ENCODE peak calls at places on chromosomes 16 and 17, in nine cellular contexts. O is HS-5, N is DND-41, P is hypothalamus, U is activated T-helper 1 cell treated with Interleukin-2 at 50 U/mL for 16 hours, T is PC-3, J is AG04450, C is RPMI8226, G is IMR-90. X is an unnamed sample.

GRCh38 chr17:47131761-47132160 is 57.3 kb downstream of the CDC27 start:
- DNase-seq in C (no peak), P (no peak), U (no peak), T (no peak), G (peak), N (no peak), J (no peak), O (no peak), X (no peak)

GRCh38 chr16:28258571-28258970 is 33.8 kb upstream of the SBK1 start:
- DNase-seq in P (no peak), O (no peak), C (peak), U (no peak), N (no peak), G (peak), T (no peak), J (no peak), X (peak)

GRCh38 chr16:66408181-66409048 is 18.7 kb upstream of the BEAN1 start:
- DNase-seq in P (no peak), O (peak), J (peak), G (peak), N (peak), U (no peak), T (peak), C (peak), X (peak)

GRCh38 chr16:67967956-67968439 is 439 bp downstream of the SLC12A4 start:
- DNase-seq in U (no peak), N (peak), O (no peak), C (peak), P (no peak), J (no peak), G (peak), T (peak), X (no peak)

GRCh38 chr16:87074635-87075318 is 242.4 kb downstream of the C16orf95 start:
- DNase-seq in G (no peak), O (no peak), U (no peak), J (no peak), T (no peak), C (no peak), P (no peak), N (no peak), X (no peak)

GRCh38 chr17:68600881-68601564 is at the start of gene FAM20A:
- DNase-seq in G (no peak), T (no peak), J (no peak), N (no peak), P (no peak), O (no peak), U (no peak), C (peak), X (no peak)

GRCh38 chr17:1123397-1124237 is 56.2 kb downstream of the ABR start:
- DNase-seq in T (no peak), O (no peak), J (no peak), P (no peak), C (peak), U (no peak), G (no peak), N (no peak), X (no peak)

GRCh38 chr17:2965621-2966275 is 97.7 kb downstream of the OR1D5 start:
- DNase-seq in O (no peak), T (peak), J (no peak), U (no peak), N (no peak), G (peak), P (no peak), C (no peak), X (peak)

X was measured in HFFc6.